ENCODE peak calls at places on chromosomes 5 and 9, in five cellular contexts. C, X, P, E and V are unnamed samples.

GRCh38 chr5:67353500-67353931 is 156.9 kb upstream of the CD180 start:
- DNase-seq in C (no peak), X (no peak), P (peak), E (peak), V (no peak)

GRCh38 chr5:133316346-133317343 is 264.8 kb downstream of the HSPA4 start:
- DNase-seq in C (no peak), X (no peak), P (no peak), E (no peak), V (no peak)

GRCh38 chr5:9454012-9454481 is 91.8 kb downstream of the SEMA5A start:
- DNase-seq in C (no peak), X (no peak), P (no peak), E (no peak), V (no peak)

GRCh38 chr9:12826924-12827655 is 52.3 kb downstream of the LURAP1L start:
- DNase-seq in C (no peak), X (no peak), P (no peak), E (no peak), V (no peak)

GRCh38 chr5:141824717-141825116 is 53.5 kb downstream of the PCDH1 start:
- DNase-seq in C (no peak), X (no peak), P (no peak), E (no peak), V (no peak)

GRCh38 chr5:176529824-176530195 is 7.4 kb downstream of the RNF44 start:
- DNase-seq in C (no peak), X (no peak), P (no peak), E (no peak), V (no peak)

GRCh38 chr9:92738661-92739081 is 26.0 kb downstream of the BICD2 start:
- DNase-seq in C (no peak), X (no peak), P (no peak), E (peak), V (no peak)

GRCh38 chr5:34655354-34655991 is 655 bp upstream of the RAI14 start:
- DNase-seq in C (peak), X (peak), P (peak), E (peak), V (no peak)

GRCh38 chr5:79774171-79774854 is 84.7 kb downstream of the CMYA5 start:
- DNase-seq in C (no peak), X (no peak), P (no peak), E (peak), V (no peak)

GRCh38 chr5:67095346-67095871 is 101.2 kb downstream of the CD180 start:
- DNase-seq in C (peak), X (no peak), P (peak), E (peak), V (peak)

GRCh38 chr9:98807070-98807810 is at the start of gene GALNT12:
- DNase-seq in C (no peak), X (peak), P (peak), E (peak), V (no peak)

GRCh38 chr9:129759329-129759728 is 6.5 kb upstream of the PTGES start:
- DNase-seq in C (no peak), X (no peak), P (no peak), E (no peak), V (peak)

GRCh38 chr9:88852794-88853193 is 138.5 kb upstream of the S1PR3 start:
- DNase-seq in C (no peak), X (no peak), P (no peak), E (no peak), V (peak)

GRCh38 chr5:177438468-177438867 is 8.1 kb upstream of the PRR7 start:
- DNase-seq in C (no peak), X (no peak), P (no peak), E (no peak), V (no peak)

GRCh38 chr9:127942152-127943010 is 4.7 kb upstream of the DPM2 start:
- DNase-seq in C (peak), X (no peak), P (peak), E (peak), V (peak)

GRCh38 chr5:10885026-10885425 is 124.0 kb upstream of the DAP start:
- DNase-seq in C (no peak), X (no peak), P (no peak), E (no peak), V (no peak)

GRCh38 chr5:151686673-151687378 is at the start of gene SPARC:
- DNase-seq in C (peak), X (no peak), P (no peak), E (peak), V (peak)

GRCh38 chr9:20197976-20198685 is 409.3 kb upstream of the SLC24A2 start:
- DNase-seq in C (no peak), X (no peak), P (no peak), E (no peak), V (no peak)

GRCh38 chr9:108972626-108973209 is 38.5 kb downstream of the ABITRAM start:
- DNase-seq in C (no peak), X (no peak), P (no peak), E (no peak), V (no peak)

GRCh38 chr9:106758911-106759310 is 104.1 kb upstream of the ZNF462 start:
- DNase-seq in C (no peak), X (no peak), P (no peak), E (no peak), V (no peak)

GRCh38 chr9:134592018-134592818 is 49.4 kb upstream of the COL5A1 start:
- DNase-seq in C (peak), X (no peak), P (no peak), E (no peak), V (peak)

GRCh38 chr5:3827624-3828023 is 232.0 kb downstream of the IRX1 start:
- DNase-seq in C (no peak), X (no peak), P (no peak), E (no peak), V (no peak)

GRCh38 chr9:135067091-135067710 is 20.3 kb upstream of the OLFM1 start:
- DNase-seq in C (peak), X (no peak), P (no peak), E (no peak), V (no peak)

GRCh38 chr5:142522983-142523382 is 162.9 kb downstream of the FGF1 start:
- DNase-seq in C (no peak), X (no peak), P (no peak), E (no peak), V (no peak)

GRCh38 chr9:13956107-13956506 is 357.8 kb downstream of the NFIB start:
- DNase-seq in C (no peak), X (no peak), P (no peak), E (no peak), V (no peak)

GRCh38 chr5:168600409-168600808 is 21.2 kb upstream of the PANK3 start:
- DNase-seq in C (no peak), X (no peak), P (no peak), E (no peak), V (no peak)

GRCh38 chr5:113264061-113264460 is 170.7 kb downstream of the TSSK1B start:
- DNase-seq in C (no peak), X (no peak), P (no peak), E (no peak), V (no peak)